ENCODE peak calls at places on chromosome 18, in ten cellular contexts. L is T-helper 1 cell, U is thoracic aorta, H is uterus, T is neural progenitor cell, D is progenitor cell of endocrine pancreas, K is B cell, S is heart left ventricle, M is stomach, V is retina. W is an unnamed sample.

GRCh38 chr18:8994603-8995002 is 107.9 kb upstream of the NDUFV2 start:
- DNase-seq in H (no peak), L (no peak), V (no peak), S (no peak), K (no peak), T (no peak), U (no peak), M (no peak), D (no peak), W (no peak)

GRCh38 chr18:45379903-45380302 is 235.4 kb upstream of the SLC14A2 start:
- DNase-seq in V (no peak), M (no peak), U (no peak), T (no peak), D (no peak), L (no peak), S (no peak), H (no peak), K (no peak), W (no peak)

GRCh38 chr18:39772155-39772919 is 2182.7 kb upstream of the PIK3C3 start:
- DNase-seq in S (no peak), H (no peak), D (no peak), L (no peak), K (no peak), T (no peak), U (no peak), M (no peak), V (no peak), W (no peak)

GRCh38 chr18:55343396-55344073 is 244.5 kb downstream of the TCF4 start:
- DNase-seq in T (no peak), D (no peak), H (no peak), S (no peak), V (no peak), L (no peak), U (no peak), K (peak), M (no peak), W (no peak)

GRCh38 chr18:77818328-77818727 is 568.7 kb downstream of the GALR1 start:
- DNase-seq in T (no peak), U (no peak), S (no peak), L (no peak), D (no peak), H (no peak), K (no peak), M (no peak), V (no peak), W (no peak)

GRCh38 chr18:3162181-3162580 is 57.6 kb downstream of the MYOM1 start:
- DNase-seq in M (peak), K (no peak), S (no peak), T (no peak), V (no peak), H (no peak), D (no peak), L (no peak), U (no peak), W (no peak)

GRCh38 chr18:74454279-74454741 is 2.8 kb downstream of the DIPK1C start:
- DNase-seq in S (no peak), M (no peak), H (no peak), D (no peak), K (no peak), V (peak), U (no peak), L (no peak), T (peak), W (no peak)

GRCh38 chr18:74126684-74127482 is 20.8 kb downstream of the FBXO15 start:
- DNase-seq in H (no peak), V (no peak), T (peak), D (no peak), S (no peak), M (no peak), U (no peak), K (no peak), L (no peak), W (no peak)

GRCh38 chr18:46474487-46475366 is 182.3 kb downstream of the LOXHD1 start:
- DNase-seq in M (no peak), H (no peak), D (no peak), V (no peak), S (no peak), U (no peak), L (no peak), T (no peak), K (no peak), W (no peak)

GRCh38 chr18:9240270-9240669 is 94.3 kb upstream of the TWSG1 start:
- DNase-seq in K (peak), S (no peak), T (no peak), U (no peak), V (no peak), H (no peak), D (no peak), L (peak), M (no peak), W (no peak)

GRCh38 chr18:79616651-79617518 is 62.7 kb upstream of the CTDP1 start:
- DNase-seq in L (no peak), M (no peak), D (no peak), H (no peak), S (no peak), T (peak), U (no peak), K (peak), V (no peak), W (no peak)

GRCh38 chr18:37441821-37442220 is 123.8 kb downstream of the CELF4 start:
- DNase-seq in D (no peak), H (no peak), L (no peak), T (no peak), S (no peak), V (no peak), M (no peak), K (no peak), U (no peak), W (no peak)

GRCh38 chr18:74493689-74494088 is 2.5 kb upstream of the CNDP2 start:
- DNase-seq in V (peak), S (no peak), T (peak), U (no peak), M (peak), H (no peak), L (peak), D (no peak), K (peak), W (no peak)

GRCh38 chr18:26545335-26545734 is 3.0 kb downstream of the KCTD1 start:
- DNase-seq in S (no peak), M (no peak), D (no peak), V (no peak), U (no peak), T (no peak), L (no peak), H (no peak), K (no peak), W (no peak)

GRCh38 chr18:12406376-12407111 is 1.2 kb upstream of the PRELID3A start:
- DNase-seq in T (no peak), M (no peak), U (no peak), V (no peak), S (no peak), D (no peak), L (no peak), K (no peak), H (no peak), W (no peak)

GRCh38 chr18:79197531-79197930 is 128.3 kb downstream of the ATP9B start:
- DNase-seq in S (no peak), L (no peak), T (no peak), H (no peak), V (no peak), K (no peak), U (no peak), D (no peak), M (no peak), W (no peak)